ENCODE peak calls at places on chromosome 6, in nine cellular contexts. One of them, this sample, is unnamed.

GRCh38 chr6:109690373-109690739 is 646 bp downstream of the AK9 start:
- DNase-seq in WTC11: peak
- DNase-seq in NCI-H510A treated with DMSO at 0.1 percent for 48 hours: no peak
- DNase-seq in activated effector memory CD4-positive, alpha-beta T cell treated with anti-CD3 and anti-CD28 coated beads, Interleukin-2, amount 50 U/mL, for 16 hours: peak
- DNase-seq in CD4-positive, alpha-beta T cell: peak
- DNase-seq in T-helper 9 cell: peak
- DNase-seq in AG09309: no peak
- DNase-seq in NAMALWA: peak
- DNase-seq in neuronal stem cell: peak
- DNase-seq in this sample: peak

GRCh38 chr6:70411948-70412796 is 1.1 kb upstream of the FAM135A start:
- DNase-seq in NAMALWA: no peak
- DNase-seq in CD4-positive, alpha-beta T cell: no peak
- DNase-seq in NCI-H510A treated with DMSO at 0.1 percent for 48 hours: no peak
- DNase-seq in WTC11: no peak
- DNase-seq in neuronal stem cell: no peak
- DNase-seq in T-helper 9 cell: no peak
- DNase-seq in activated effector memory CD4-positive, alpha-beta T cell treated with anti-CD3 and anti-CD28 coated beads, Interleukin-2, amount 50 U/mL, for 16 hours: no peak
- DNase-seq in AG09309: no peak
- DNase-seq in this sample: no peak

GRCh38 chr6:96795481-96795880 is 41.8 kb downstream of the GPR63 start:
- DNase-seq in activated effector memory CD4-positive, alpha-beta T cell treated with anti-CD3 and anti-CD28 coated beads, Interleukin-2, amount 50 U/mL, for 16 hours: no peak
- DNase-seq in CD4-positive, alpha-beta T cell: no peak
- DNase-seq in NAMALWA: peak
- DNase-seq in neuronal stem cell: peak
- DNase-seq in NCI-H510A treated with DMSO at 0.1 percent for 48 hours: no peak
- DNase-seq in AG09309: no peak
- DNase-seq in T-helper 9 cell: no peak
- DNase-seq in WTC11: no peak
- DNase-seq in this sample: no peak

GRCh38 chr6:109717971-109718370 is 26.9 kb downstream of the FIG4 start:
- DNase-seq in WTC11: no peak
- DNase-seq in NCI-H510A treated with DMSO at 0.1 percent for 48 hours: no peak
- DNase-seq in T-helper 9 cell: no peak
- DNase-seq in neuronal stem cell: no peak
- DNase-seq in NAMALWA: no peak
- DNase-seq in CD4-positive, alpha-beta T cell: no peak
- DNase-seq in AG09309: no peak
- DNase-seq in activated effector memory CD4-positive, alpha-beta T cell treated with anti-CD3 and anti-CD28 coated beads, Interleukin-2, amount 50 U/mL, for 16 hours: no peak
- DNase-seq in this sample: no peak

GRCh38 chr6:1758076-1758679 is 148.5 kb downstream of the FOXC1 start:
- DNase-seq in T-helper 9 cell: no peak
- DNase-seq in activated effector memory CD4-positive, alpha-beta T cell treated with anti-CD3 and anti-CD28 coated beads, Interleukin-2, amount 50 U/mL, for 16 hours: no peak
- DNase-seq in NAMALWA: no peak
- DNase-seq in NCI-H510A treated with DMSO at 0.1 percent for 48 hours: peak
- DNase-seq in CD4-positive, alpha-beta T cell: no peak
- DNase-seq in WTC11: no peak
- DNase-seq in neuronal stem cell: no peak
- DNase-seq in AG09309: no peak
- DNase-seq in this sample: peak

GRCh38 chr6:46704562-46704961 is 16.9 kb downstream of the TDRD6 start:
- DNase-seq in NAMALWA: peak
- DNase-seq in AG09309: no peak
- DNase-seq in CD4-positive, alpha-beta T cell: no peak
- DNase-seq in T-helper 9 cell: no peak
- DNase-seq in neuronal stem cell: no peak
- DNase-seq in NCI-H510A treated with DMSO at 0.1 percent for 48 hours: peak
- DNase-seq in WTC11: no peak
- DNase-seq in activated effector memory CD4-positive, alpha-beta T cell treated with anti-CD3 and anti-CD28 coated beads, Interleukin-2, amount 50 U/mL, for 16 hours: no peak
- DNase-seq in this sample: no peak

GRCh38 chr6:18147160-18147559 is 7.7 kb downstream of the TPMT start:
- DNase-seq in CD4-positive, alpha-beta T cell: no peak
- DNase-seq in T-helper 9 cell: no peak
- DNase-seq in neuronal stem cell: no peak
- DNase-seq in AG09309: peak
- DNase-seq in activated effector memory CD4-positive, alpha-beta T cell treated with anti-CD3 and anti-CD28 coated beads, Interleukin-2, amount 50 U/mL, for 16 hours: no peak
- DNase-seq in NAMALWA: no peak
- DNase-seq in WTC11: no peak
- DNase-seq in NCI-H510A treated with DMSO at 0.1 percent for 48 hours: no peak
- DNase-seq in this sample: no peak

GRCh38 chr6:10262505-10262904 is 152.4 kb downstream of the TFAP2A start:
- DNase-seq in NAMALWA: no peak
- DNase-seq in T-helper 9 cell: no peak
- DNase-seq in neuronal stem cell: no peak
- DNase-seq in WTC11: no peak
- DNase-seq in activated effector memory CD4-positive, alpha-beta T cell treated with anti-CD3 and anti-CD28 coated beads, Interleukin-2, amount 50 U/mL, for 16 hours: no peak
- DNase-seq in CD4-positive, alpha-beta T cell: no peak
- DNase-seq in NCI-H510A treated with DMSO at 0.1 percent for 48 hours: no peak
- DNase-seq in AG09309: no peak
- DNase-seq in this sample: no peak

GRCh38 chr6:117624869-117625481 is 22.7 kb upstream of the GOPC start:
- DNase-seq in neuronal stem cell: no peak
- DNase-seq in AG09309: no peak
- DNase-seq in activated effector memory CD4-positive, alpha-beta T cell treated with anti-CD3 and anti-CD28 coated beads, Interleukin-2, amount 50 U/mL, for 16 hours: no peak
- DNase-seq in T-helper 9 cell: no peak
- DNase-seq in NCI-H510A treated with DMSO at 0.1 percent for 48 hours: no peak
- DNase-seq in CD4-positive, alpha-beta T cell: no peak
- DNase-seq in NAMALWA: no peak
- DNase-seq in WTC11: no peak
- DNase-seq in this sample: no peak

GRCh38 chr6:443621-444175 is 52.1 kb downstream of the IRF4 start:
- DNase-seq in CD4-positive, alpha-beta T cell: no peak
- DNase-seq in activated effector memory CD4-positive, alpha-beta T cell treated with anti-CD3 and anti-CD28 coated beads, Interleukin-2, amount 50 U/mL, for 16 hours: no peak
- DNase-seq in WTC11: no peak
- DNase-seq in NCI-H510A treated with DMSO at 0.1 percent for 48 hours: no peak
- DNase-seq in AG09309: no peak
- DNase-seq in neuronal stem cell: no peak
- DNase-seq in NAMALWA: no peak
- DNase-seq in T-helper 9 cell: no peak
- DNase-seq in this sample: no peak

GRCh38 chr6:37478827-37479226 is 20.9 kb downstream of the CCDC167 start:
- DNase-seq in neuronal stem cell: no peak
- DNase-seq in AG09309: no peak
- DNase-seq in activated effector memory CD4-positive, alpha-beta T cell treated with anti-CD3 and anti-CD28 coated beads, Interleukin-2, amount 50 U/mL, for 16 hours: no peak
- DNase-seq in CD4-positive, alpha-beta T cell: no peak
- DNase-seq in T-helper 9 cell: no peak
- DNase-seq in WTC11: no peak
- DNase-seq in NAMALWA: no peak
- DNase-seq in NCI-H510A treated with DMSO at 0.1 percent for 48 hours: no peak
- DNase-seq in this sample: no peak

GRCh38 chr6:142014515-142014914 is 118.2 kb upstream of the GJE1 start:
- DNase-seq in NAMALWA: no peak
- DNase-seq in activated effector memory CD4-positive, alpha-beta T cell treated with anti-CD3 and anti-CD28 coated beads, Interleukin-2, amount 50 U/mL, for 16 hours: no peak
- DNase-seq in neuronal stem cell: no peak
- DNase-seq in WTC11: no peak
- DNase-seq in CD4-positive, alpha-beta T cell: no peak
- DNase-seq in NCI-H510A treated with DMSO at 0.1 percent for 48 hours: no peak
- DNase-seq in AG09309: peak
- DNase-seq in T-helper 9 cell: no peak
- DNase-seq in this sample: peak

GRCh38 chr6:155528982-155529453 is 73.4 kb upstream of the NOX3 start:
- DNase-seq in activated effector memory CD4-positive, alpha-beta T cell treated with anti-CD3 and anti-CD28 coated beads, Interleukin-2, amount 50 U/mL, for 16 hours: no peak
- DNase-seq in CD4-positive, alpha-beta T cell: no peak
- DNase-seq in T-helper 9 cell: no peak
- DNase-seq in neuronal stem cell: no peak
- DNase-seq in WTC11: no peak
- DNase-seq in NAMALWA: peak
- DNase-seq in AG09309: peak
- DNase-seq in NCI-H510A treated with DMSO at 0.1 percent for 48 hours: no peak
- DNase-seq in this sample: no peak

GRCh38 chr6:106257195-106257594 is 68.4 kb downstream of the ATG5 start:
- DNase-seq in T-helper 9 cell: no peak
- DNase-seq in activated effector memory CD4-positive, alpha-beta T cell treated with anti-CD3 and anti-CD28 coated beads, Interleukin-2, amount 50 U/mL, for 16 hours: no peak
- DNase-seq in CD4-positive, alpha-beta T cell: no peak
- DNase-seq in NAMALWA: no peak
- DNase-seq in WTC11: no peak
- DNase-seq in AG09309: no peak
- DNase-seq in neuronal stem cell: no peak
- DNase-seq in NCI-H510A treated with DMSO at 0.1 percent for 48 hours: no peak
- DNase-seq in this sample: no peak

GRCh38 chr6:79076160-79076559 is 1.9 kb downstream of the PHIP start:
- DNase-seq in NCI-H510A treated with DMSO at 0.1 percent for 48 hours: no peak
- DNase-seq in neuronal stem cell: no peak
- DNase-seq in activated effector memory CD4-positive, alpha-beta T cell treated with anti-CD3 and anti-CD28 coated beads, Interleukin-2, amount 50 U/mL, for 16 hours: no peak
- DNase-seq in WTC11: no peak
- DNase-seq in AG09309: no peak
- DNase-seq in NAMALWA: peak
- DNase-seq in CD4-positive, alpha-beta T cell: no peak
- DNase-seq in T-helper 9 cell: no peak
- DNase-seq in this sample: no peak

GRCh38 chr6:18528084-18528743 is 141.1 kb downstream of the RNF144B start:
- DNase-seq in CD4-positive, alpha-beta T cell: no peak
- DNase-seq in WTC11: no peak
- DNase-seq in NAMALWA: peak
- DNase-seq in activated effector memory CD4-positive, alpha-beta T cell treated with anti-CD3 and anti-CD28 coated beads, Interleukin-2, amount 50 U/mL, for 16 hours: no peak
- DNase-seq in neuronal stem cell: peak
- DNase-seq in AG09309: no peak
- DNase-seq in NCI-H510A treated with DMSO at 0.1 percent for 48 hours: peak
- DNase-seq in T-helper 9 cell: no peak
- DNase-seq in this sample: no peak

GRCh38 chr6:13091192-13091591 is 237.1 kb downstream of the TBC1D7 start:
- DNase-seq in AG09309: no peak
- DNase-seq in NCI-H510A treated with DMSO at 0.1 percent for 48 hours: no peak
- DNase-seq in T-helper 9 cell: no peak
- DNase-seq in CD4-positive, alpha-beta T cell: no peak
- DNase-seq in activated effector memory CD4-positive, alpha-beta T cell treated with anti-CD3 and anti-CD28 coated beads, Interleukin-2, amount 50 U/mL, for 16 hours: no peak
- DNase-seq in NAMALWA: no peak
- DNase-seq in WTC11: no peak
- DNase-seq in neuronal stem cell: no peak
- DNase-seq in this sample: no peak

GRCh38 chr6:3456395-3456767 is 469 bp downstream of the SLC22A23 start:
- DNase-seq in NAMALWA: no peak
- DNase-seq in CD4-positive, alpha-beta T cell: no peak
- DNase-seq in neuronal stem cell: no peak
- DNase-seq in T-helper 9 cell: no peak
- DNase-seq in NCI-H510A treated with DMSO at 0.1 percent for 48 hours: no peak
- DNase-seq in AG09309: no peak
- DNase-seq in WTC11: no peak
- DNase-seq in activated effector memory CD4-positive, alpha-beta T cell treated with anti-CD3 and anti-CD28 coated beads, Interleukin-2, amount 50 U/mL, for 16 hours: no peak
- DNase-seq in this sample: no peak

GRCh38 chr6:10384719-10385511 is 30.0 kb downstream of the TFAP2A start:
- DNase-seq in AG09309: no peak
- DNase-seq in WTC11: no peak
- DNase-seq in neuronal stem cell: peak
- DNase-seq in NCI-H510A treated with DMSO at 0.1 percent for 48 hours: no peak
- DNase-seq in activated effector memory CD4-positive, alpha-beta T cell treated with anti-CD3 and anti-CD28 coated beads, Interleukin-2, amount 50 U/mL, for 16 hours: no peak
- DNase-seq in NAMALWA: no peak
- DNase-seq in CD4-positive, alpha-beta T cell: no peak
- DNase-seq in T-helper 9 cell: no peak
- DNase-seq in this sample: no peak

GRCh38 chr6:105318660-105319059 is 84.2 kb downstream of the PREP start:
- DNase-seq in NAMALWA: no peak
- DNase-seq in AG09309: no peak
- DNase-seq in WTC11: no peak
- DNase-seq in activated effector memory CD4-positive, alpha-beta T cell treated with anti-CD3 and anti-CD28 coated beads, Interleukin-2, amount 50 U/mL, for 16 hours: no peak
- DNase-seq in NCI-H510A treated with DMSO at 0.1 percent for 48 hours: no peak
- DNase-seq in CD4-positive, alpha-beta T cell: no peak
- DNase-seq in T-helper 9 cell: no peak
- DNase-seq in neuronal stem cell: no peak
- DNase-seq in this sample: no peak

GRCh38 chr6:111600588-111601440 is 4.9 kb downstream of the TRAF3IP2 start:
- DNase-seq in AG09309: no peak
- DNase-seq in NAMALWA: no peak
- DNase-seq in NCI-H510A treated with DMSO at 0.1 percent for 48 hours: no peak
- DNase-seq in CD4-positive, alpha-beta T cell: no peak
- DNase-seq in WTC11: no peak
- DNase-seq in T-helper 9 cell: no peak
- DNase-seq in neuronal stem cell: no peak
- DNase-seq in activated effector memory CD4-positive, alpha-beta T cell treated with anti-CD3 and anti-CD28 coated beads, Interleukin-2, amount 50 U/mL, for 16 hours: no peak
- DNase-seq in this sample: no peak

GRCh38 chr6:73675466-73676098 is 20.4 kb upstream of the CD109 start:
- DNase-seq in CD4-positive, alpha-beta T cell: peak
- DNase-seq in WTC11: peak
- DNase-seq in T-helper 9 cell: peak
- DNase-seq in activated effector memory CD4-positive, alpha-beta T cell treated with anti-CD3 and anti-CD28 coated beads, Interleukin-2, amount 50 U/mL, for 16 hours: peak
- DNase-seq in AG09309: peak
- DNase-seq in neuronal stem cell: peak
- DNase-seq in NAMALWA: peak
- DNase-seq in NCI-H510A treated with DMSO at 0.1 percent for 48 hours: peak
- DNase-seq in this sample: peak

GRCh38 chr6:37005061-37005810 is at the start of gene FGD2:
- DNase-seq in neuronal stem cell: no peak
- DNase-seq in WTC11: no peak
- DNase-seq in T-helper 9 cell: no peak
- DNase-seq in AG09309: no peak
- DNase-seq in CD4-positive, alpha-beta T cell: no peak
- DNase-seq in NAMALWA: peak
- DNase-seq in NCI-H510A treated with DMSO at 0.1 percent for 48 hours: no peak
- DNase-seq in activated effector memory CD4-positive, alpha-beta T cell treated with anti-CD3 and anti-CD28 coated beads, Interleukin-2, amount 50 U/mL, for 16 hours: no peak
- DNase-seq in this sample: peak

GRCh38 chr6:110284877-110285276 is 73.3 kb downstream of the METTL24 start:
- DNase-seq in activated effector memory CD4-positive, alpha-beta T cell treated with anti-CD3 and anti-CD28 coated beads, Interleukin-2, amount 50 U/mL, for 16 hours: no peak
- DNase-seq in NCI-H510A treated with DMSO at 0.1 percent for 48 hours: no peak
- DNase-seq in NAMALWA: no peak
- DNase-seq in CD4-positive, alpha-beta T cell: no peak
- DNase-seq in T-helper 9 cell: no peak
- DNase-seq in neuronal stem cell: no peak
- DNase-seq in AG09309: no peak
- DNase-seq in WTC11: no peak
- DNase-seq in this sample: no peak

GRCh38 chr6:47484616-47485015 is 7.0 kb downstream of the CD2AP start:
- DNase-seq in WTC11: no peak
- DNase-seq in T-helper 9 cell: no peak
- DNase-seq in activated effector memory CD4-positive, alpha-beta T cell treated with anti-CD3 and anti-CD28 coated beads, Interleukin-2, amount 50 U/mL, for 16 hours: no peak
- DNase-seq in NCI-H510A treated with DMSO at 0.1 percent for 48 hours: no peak
- DNase-seq in NAMALWA: no peak
- DNase-seq in CD4-positive, alpha-beta T cell: no peak
- DNase-seq in AG09309: peak
- DNase-seq in neuronal stem cell: no peak
- DNase-seq in this sample: no peak

GRCh38 chr6:88558981-88559380 is 392.8 kb upstream of the CNR1 start:
- DNase-seq in neuronal stem cell: no peak
- DNase-seq in AG09309: no peak
- DNase-seq in NCI-H510A treated with DMSO at 0.1 percent for 48 hours: no peak
- DNase-seq in NAMALWA: no peak
- DNase-seq in activated effector memory CD4-positive, alpha-beta T cell treated with anti-CD3 and anti-CD28 coated beads, Interleukin-2, amount 50 U/mL, for 16 hours: no peak
- DNase-seq in T-helper 9 cell: no peak
- DNase-seq in WTC11: no peak
- DNase-seq in CD4-positive, alpha-beta T cell: no peak
- DNase-seq in this sample: no peak

GRCh38 chr6:37731888-37732287 is 34.2 kb upstream of the MDGA1 start:
- DNase-seq in CD4-positive, alpha-beta T cell: peak
- DNase-seq in WTC11: peak
- DNase-seq in T-helper 9 cell: no peak
- DNase-seq in neuronal stem cell: no peak
- DNase-seq in activated effector memory CD4-positive, alpha-beta T cell treated with anti-CD3 and anti-CD28 coated beads, Interleukin-2, amount 50 U/mL, for 16 hours: peak
- DNase-seq in AG09309: no peak
- DNase-seq in NAMALWA: peak
- DNase-seq in NCI-H510A treated with DMSO at 0.1 percent for 48 hours: peak
- DNase-seq in this sample: peak

GRCh38 chr6:110654096-110654820 is 161.0 kb downstream of the CDK19 start:
- DNase-seq in AG09309: no peak
- DNase-seq in CD4-positive, alpha-beta T cell: no peak
- DNase-seq in NCI-H510A treated with DMSO at 0.1 percent for 48 hours: no peak
- DNase-seq in T-helper 9 cell: no peak
- DNase-seq in activated effector memory CD4-positive, alpha-beta T cell treated with anti-CD3 and anti-CD28 coated beads, Interleukin-2, amount 50 U/mL, for 16 hours: no peak
- DNase-seq in neuronal stem cell: no peak
- DNase-seq in WTC11: no peak
- DNase-seq in NAMALWA: no peak
- DNase-seq in this sample: no peak

GRCh38 chr6:162943369-162943768 is 215.6 kb downstream of the PACRG start:
- DNase-seq in NCI-H510A treated with DMSO at 0.1 percent for 48 hours: no peak
- DNase-seq in neuronal stem cell: no peak
- DNase-seq in NAMALWA: no peak
- DNase-seq in T-helper 9 cell: no peak
- DNase-seq in CD4-positive, alpha-beta T cell: no peak
- DNase-seq in WTC11: no peak
- DNase-seq in AG09309: no peak
- DNase-seq in activated effector memory CD4-positive, alpha-beta T cell treated with anti-CD3 and anti-CD28 coated beads, Interleukin-2, amount 50 U/mL, for 16 hours: no peak
- DNase-seq in this sample: no peak

GRCh38 chr6:108171291-108171917 is 5.6 kb downstream of the NR2E1 start:
- DNase-seq in T-helper 9 cell: no peak
- DNase-seq in WTC11: no peak
- DNase-seq in neuronal stem cell: no peak
- DNase-seq in activated effector memory CD4-positive, alpha-beta T cell treated with anti-CD3 and anti-CD28 coated beads, Interleukin-2, amount 50 U/mL, for 16 hours: no peak
- DNase-seq in AG09309: no peak
- DNase-seq in NAMALWA: no peak
- DNase-seq in CD4-positive, alpha-beta T cell: no peak
- DNase-seq in NCI-H510A treated with DMSO at 0.1 percent for 48 hours: no peak
- DNase-seq in this sample: peak

GRCh38 chr6:49950415-49950751 is 13.6 kb downstream of the DEFB114 start:
- DNase-seq in NCI-H510A treated with DMSO at 0.1 percent for 48 hours: no peak
- DNase-seq in activated effector memory CD4-positive, alpha-beta T cell treated with anti-CD3 and anti-CD28 coated beads, Interleukin-2, amount 50 U/mL, for 16 hours: no peak
- DNase-seq in T-helper 9 cell: no peak
- DNase-seq in CD4-positive, alpha-beta T cell: no peak
- DNase-seq in neuronal stem cell: no peak
- DNase-seq in WTC11: no peak
- DNase-seq in NAMALWA: no peak
- DNase-seq in AG09309: no peak
- DNase-seq in this sample: no peak